ENCODE peak calls at places on chromosomes 1 and 21, in six cellular contexts. One of them, this sample, is unnamed.

GRCh38 chr1:229905031-229905545 is 161.9 kb upstream of the GALNT2 start:
- DNase-seq in RCC 7860: no peak
- DNase-seq in COR-L47: no peak
- DNase-seq in stimulated activated CD8-positive, alpha-beta memory T cell treated with anti-CD3 and anti-CD28 coated beads, Interleukin-2, amount 100 ng/mL, for 1 hour: no peak
- DNase-seq in left cardiac atrium: no peak
- DNase-seq in cardiac muscle cell: no peak
- DNase-seq in this sample: no peak

GRCh38 chr1:10399487-10399917 is 638 bp downstream of the PGD start:
- DNase-seq in RCC 7860: peak
- DNase-seq in COR-L47: peak
- DNase-seq in stimulated activated CD8-positive, alpha-beta memory T cell treated with anti-CD3 and anti-CD28 coated beads, Interleukin-2, amount 100 ng/mL, for 1 hour: no peak
- DNase-seq in left cardiac atrium: peak
- DNase-seq in cardiac muscle cell: peak
- DNase-seq in this sample: peak

GRCh38 chr1:175016073-175016722 is 7.0 kb downstream of the MRPS14 start:
- DNase-seq in RCC 7860: no peak
- DNase-seq in COR-L47: no peak
- DNase-seq in stimulated activated CD8-positive, alpha-beta memory T cell treated with anti-CD3 and anti-CD28 coated beads, Interleukin-2, amount 100 ng/mL, for 1 hour: no peak
- DNase-seq in left cardiac atrium: no peak
- DNase-seq in cardiac muscle cell: no peak
- DNase-seq in this sample: no peak

GRCh38 chr1:244207042-244207934 is 156.2 kb downstream of the ZBTB18 start:
- DNase-seq in RCC 7860: no peak
- DNase-seq in COR-L47: no peak
- DNase-seq in stimulated activated CD8-positive, alpha-beta memory T cell treated with anti-CD3 and anti-CD28 coated beads, Interleukin-2, amount 100 ng/mL, for 1 hour: no peak
- DNase-seq in left cardiac atrium: no peak
- DNase-seq in cardiac muscle cell: peak
- DNase-seq in this sample: no peak

GRCh38 chr21:41090981-41091380 is 77.0 kb upstream of the BACE2 start:
- DNase-seq in RCC 7860: no peak
- DNase-seq in COR-L47: no peak
- DNase-seq in stimulated activated CD8-positive, alpha-beta memory T cell treated with anti-CD3 and anti-CD28 coated beads, Interleukin-2, amount 100 ng/mL, for 1 hour: no peak
- DNase-seq in left cardiac atrium: no peak
- DNase-seq in cardiac muscle cell: peak
- DNase-seq in this sample: peak

GRCh38 chr1:7831458-7831857 is 21.4 kb downstream of the UTS2 start:
- DNase-seq in RCC 7860: no peak
- DNase-seq in COR-L47: no peak
- DNase-seq in stimulated activated CD8-positive, alpha-beta memory T cell treated with anti-CD3 and anti-CD28 coated beads, Interleukin-2, amount 100 ng/mL, for 1 hour: no peak
- DNase-seq in left cardiac atrium: no peak
- DNase-seq in cardiac muscle cell: peak
- DNase-seq in this sample: no peak

GRCh38 chr1:169371400-169371799 is 3.4 kb downstream of the BLZF1 start:
- DNase-seq in RCC 7860: no peak
- DNase-seq in COR-L47: no peak
- DNase-seq in stimulated activated CD8-positive, alpha-beta memory T cell treated with anti-CD3 and anti-CD28 coated beads, Interleukin-2, amount 100 ng/mL, for 1 hour: no peak
- DNase-seq in left cardiac atrium: no peak
- DNase-seq in cardiac muscle cell: no peak
- DNase-seq in this sample: no peak

GRCh38 chr1:234726359-234726836 is 116.4 kb upstream of the IRF2BP2 start:
- DNase-seq in RCC 7860: no peak
- DNase-seq in COR-L47: no peak
- DNase-seq in stimulated activated CD8-positive, alpha-beta memory T cell treated with anti-CD3 and anti-CD28 coated beads, Interleukin-2, amount 100 ng/mL, for 1 hour: no peak
- DNase-seq in left cardiac atrium: no peak
- DNase-seq in cardiac muscle cell: no peak
- DNase-seq in this sample: no peak

GRCh38 chr1:241902376-241903067 is 54.5 kb downstream of the EXO1 start:
- DNase-seq in RCC 7860: no peak
- DNase-seq in COR-L47: no peak
- DNase-seq in stimulated activated CD8-positive, alpha-beta memory T cell treated with anti-CD3 and anti-CD28 coated beads, Interleukin-2, amount 100 ng/mL, for 1 hour: no peak
- DNase-seq in left cardiac atrium: no peak
- DNase-seq in cardiac muscle cell: peak
- DNase-seq in this sample: no peak

GRCh38 chr1:228045871-228046270 is 36.6 kb upstream of the ARF1 start:
- DNase-seq in RCC 7860: no peak
- DNase-seq in COR-L47: no peak
- DNase-seq in stimulated activated CD8-positive, alpha-beta memory T cell treated with anti-CD3 and anti-CD28 coated beads, Interleukin-2, amount 100 ng/mL, for 1 hour: no peak
- DNase-seq in left cardiac atrium: no peak
- DNase-seq in cardiac muscle cell: no peak
- DNase-seq in this sample: no peak

GRCh38 chr21:46065993-46066842 is 31.7 kb upstream of the COL6A2 start:
- DNase-seq in RCC 7860: no peak
- DNase-seq in COR-L47: no peak
- DNase-seq in stimulated activated CD8-positive, alpha-beta memory T cell treated with anti-CD3 and anti-CD28 coated beads, Interleukin-2, amount 100 ng/mL, for 1 hour: no peak
- DNase-seq in left cardiac atrium: no peak
- DNase-seq in cardiac muscle cell: no peak
- DNase-seq in this sample: peak

GRCh38 chr1:164240081-164240480 is 318.9 kb upstream of the PBX1 start:
- DNase-seq in RCC 7860: no peak
- DNase-seq in COR-L47: no peak
- DNase-seq in stimulated activated CD8-positive, alpha-beta memory T cell treated with anti-CD3 and anti-CD28 coated beads, Interleukin-2, amount 100 ng/mL, for 1 hour: no peak
- DNase-seq in left cardiac atrium: no peak
- DNase-seq in cardiac muscle cell: peak
- DNase-seq in this sample: no peak

GRCh38 chr21:34812510-34813265 is 143.9 kb downstream of the CLIC6 start:
- DNase-seq in RCC 7860: peak
- DNase-seq in COR-L47: no peak
- DNase-seq in stimulated activated CD8-positive, alpha-beta memory T cell treated with anti-CD3 and anti-CD28 coated beads, Interleukin-2, amount 100 ng/mL, for 1 hour: no peak
- DNase-seq in left cardiac atrium: no peak
- DNase-seq in cardiac muscle cell: peak
- DNase-seq in this sample: no peak

GRCh38 chr1:115655307-115655664 is 13.5 kb downstream of the VANGL1 start:
- DNase-seq in RCC 7860: no peak
- DNase-seq in COR-L47: no peak
- DNase-seq in stimulated activated CD8-positive, alpha-beta memory T cell treated with anti-CD3 and anti-CD28 coated beads, Interleukin-2, amount 100 ng/mL, for 1 hour: no peak
- DNase-seq in left cardiac atrium: no peak
- DNase-seq in cardiac muscle cell: no peak
- DNase-seq in this sample: no peak

GRCh38 chr1:172818841-172819527 is 160.1 kb downstream of the FASLG start:
- DNase-seq in RCC 7860: peak
- DNase-seq in COR-L47: no peak
- DNase-seq in stimulated activated CD8-positive, alpha-beta memory T cell treated with anti-CD3 and anti-CD28 coated beads, Interleukin-2, amount 100 ng/mL, for 1 hour: peak
- DNase-seq in left cardiac atrium: no peak
- DNase-seq in cardiac muscle cell: peak
- DNase-seq in this sample: no peak

GRCh38 chr1:12147116-12147753 is 19.6 kb upstream of the TNFRSF1B start:
- DNase-seq in RCC 7860: no peak
- DNase-seq in COR-L47: no peak
- DNase-seq in stimulated activated CD8-positive, alpha-beta memory T cell treated with anti-CD3 and anti-CD28 coated beads, Interleukin-2, amount 100 ng/mL, for 1 hour: no peak
- DNase-seq in left cardiac atrium: peak
- DNase-seq in cardiac muscle cell: no peak
- DNase-seq in this sample: no peak

GRCh38 chr21:36396314-36396713 is 11.1 kb downstream of the CHAF1B start:
- DNase-seq in RCC 7860: no peak
- DNase-seq in COR-L47: no peak
- DNase-seq in stimulated activated CD8-positive, alpha-beta memory T cell treated with anti-CD3 and anti-CD28 coated beads, Interleukin-2, amount 100 ng/mL, for 1 hour: no peak
- DNase-seq in left cardiac atrium: no peak
- DNase-seq in cardiac muscle cell: no peak
- DNase-seq in this sample: no peak

GRCh38 chr21:32412162-32412997 is at the start of gene EVA1C:
- DNase-seq in RCC 7860: no peak
- DNase-seq in COR-L47: peak
- DNase-seq in stimulated activated CD8-positive, alpha-beta memory T cell treated with anti-CD3 and anti-CD28 coated beads, Interleukin-2, amount 100 ng/mL, for 1 hour: peak
- DNase-seq in left cardiac atrium: peak
- DNase-seq in cardiac muscle cell: peak
- DNase-seq in this sample: peak

GRCh38 chr1:112544753-112545152 is 36.0 kb downstream of the WNT2B start:
- DNase-seq in RCC 7860: peak
- DNase-seq in COR-L47: no peak
- DNase-seq in stimulated activated CD8-positive, alpha-beta memory T cell treated with anti-CD3 and anti-CD28 coated beads, Interleukin-2, amount 100 ng/mL, for 1 hour: no peak
- DNase-seq in left cardiac atrium: no peak
- DNase-seq in cardiac muscle cell: peak
- DNase-seq in this sample: no peak

GRCh38 chr1:195763146-195763906 is 844.9 kb downstream of the KCNT2 start:
- DNase-seq in RCC 7860: no peak
- DNase-seq in COR-L47: no peak
- DNase-seq in stimulated activated CD8-positive, alpha-beta memory T cell treated with anti-CD3 and anti-CD28 coated beads, Interleukin-2, amount 100 ng/mL, for 1 hour: no peak
- DNase-seq in left cardiac atrium: no peak
- DNase-seq in cardiac muscle cell: no peak
- DNase-seq in this sample: no peak

GRCh38 chr1:225454733-225455132 is 26.9 kb upstream of the LBR start:
- DNase-seq in RCC 7860: peak
- DNase-seq in COR-L47: no peak
- DNase-seq in stimulated activated CD8-positive, alpha-beta memory T cell treated with anti-CD3 and anti-CD28 coated beads, Interleukin-2, amount 100 ng/mL, for 1 hour: peak
- DNase-seq in left cardiac atrium: no peak
- DNase-seq in cardiac muscle cell: peak
- DNase-seq in this sample: peak

GRCh38 chr1:25711555-25712298 is 88.3 kb upstream of the SELENON start:
- DNase-seq in RCC 7860: no peak
- DNase-seq in COR-L47: no peak
- DNase-seq in stimulated activated CD8-positive, alpha-beta memory T cell treated with anti-CD3 and anti-CD28 coated beads, Interleukin-2, amount 100 ng/mL, for 1 hour: no peak
- DNase-seq in left cardiac atrium: peak
- DNase-seq in cardiac muscle cell: no peak
- DNase-seq in this sample: peak

GRCh38 chr1:36223373-36223995 is 759 bp upstream of the THRAP3 start:
- DNase-seq in RCC 7860: peak
- DNase-seq in COR-L47: no peak
- DNase-seq in stimulated activated CD8-positive, alpha-beta memory T cell treated with anti-CD3 and anti-CD28 coated beads, Interleukin-2, amount 100 ng/mL, for 1 hour: no peak
- DNase-seq in left cardiac atrium: no peak
- DNase-seq in cardiac muscle cell: peak
- DNase-seq in this sample: no peak

GRCh38 chr1:50917128-50917795 is 42.8 kb downstream of the FAF1 start:
- DNase-seq in RCC 7860: no peak
- DNase-seq in COR-L47: no peak
- DNase-seq in stimulated activated CD8-positive, alpha-beta memory T cell treated with anti-CD3 and anti-CD28 coated beads, Interleukin-2, amount 100 ng/mL, for 1 hour: no peak
- DNase-seq in left cardiac atrium: no peak
- DNase-seq in cardiac muscle cell: no peak
- DNase-seq in this sample: no peak

GRCh38 chr1:203099121-203099520 is 13.3 kb upstream of the MYOG start:
- DNase-seq in RCC 7860: no peak
- DNase-seq in COR-L47: no peak
- DNase-seq in stimulated activated CD8-positive, alpha-beta memory T cell treated with anti-CD3 and anti-CD28 coated beads, Interleukin-2, amount 100 ng/mL, for 1 hour: no peak
- DNase-seq in left cardiac atrium: no peak
- DNase-seq in cardiac muscle cell: no peak
- DNase-seq in this sample: no peak

GRCh38 chr1:173043253-173043652 is 7.5 kb downstream of the TNFSF18 start:
- DNase-seq in RCC 7860: peak
- DNase-seq in COR-L47: no peak
- DNase-seq in stimulated activated CD8-positive, alpha-beta memory T cell treated with anti-CD3 and anti-CD28 coated beads, Interleukin-2, amount 100 ng/mL, for 1 hour: no peak
- DNase-seq in left cardiac atrium: no peak
- DNase-seq in cardiac muscle cell: peak
- DNase-seq in this sample: no peak

GRCh38 chr21:44539031-44539430 is 964 bp downstream of the KRTAP10-1 start:
- DNase-seq in RCC 7860: no peak
- DNase-seq in COR-L47: no peak
- DNase-seq in stimulated activated CD8-positive, alpha-beta memory T cell treated with anti-CD3 and anti-CD28 coated beads, Interleukin-2, amount 100 ng/mL, for 1 hour: no peak
- DNase-seq in left cardiac atrium: no peak
- DNase-seq in cardiac muscle cell: no peak
- DNase-seq in this sample: no peak

GRCh38 chr1:68201546-68202238 is 30.6 kb downstream of the WLS start:
- DNase-seq in RCC 7860: no peak
- DNase-seq in COR-L47: no peak
- DNase-seq in stimulated activated CD8-positive, alpha-beta memory T cell treated with anti-CD3 and anti-CD28 coated beads, Interleukin-2, amount 100 ng/mL, for 1 hour: no peak
- DNase-seq in left cardiac atrium: no peak
- DNase-seq in cardiac muscle cell: no peak
- DNase-seq in this sample: no peak

GRCh38 chr1:19799233-19799876 is 361 bp downstream of the TMCO4 start:
- DNase-seq in RCC 7860: peak
- DNase-seq in COR-L47: no peak
- DNase-seq in stimulated activated CD8-positive, alpha-beta memory T cell treated with anti-CD3 and anti-CD28 coated beads, Interleukin-2, amount 100 ng/mL, for 1 hour: peak
- DNase-seq in left cardiac atrium: peak
- DNase-seq in cardiac muscle cell: peak
- DNase-seq in this sample: peak

GRCh38 chr1:32500387-32501209 is 35.7 kb downstream of the ZBTB8B start:
- DNase-seq in RCC 7860: no peak
- DNase-seq in COR-L47: peak
- DNase-seq in stimulated activated CD8-positive, alpha-beta memory T cell treated with anti-CD3 and anti-CD28 coated beads, Interleukin-2, amount 100 ng/mL, for 1 hour: no peak
- DNase-seq in left cardiac atrium: peak
- DNase-seq in cardiac muscle cell: peak
- DNase-seq in this sample: peak

GRCh38 chr1:204114606-204115005 is 37.2 kb downstream of the ETNK2 start:
- DNase-seq in RCC 7860: no peak
- DNase-seq in COR-L47: no peak
- DNase-seq in stimulated activated CD8-positive, alpha-beta memory T cell treated with anti-CD3 and anti-CD28 coated beads, Interleukin-2, amount 100 ng/mL, for 1 hour: no peak
- DNase-seq in left cardiac atrium: no peak
- DNase-seq in cardiac muscle cell: no peak
- DNase-seq in this sample: no peak

GRCh38 chr1:162942903-162943567 is 82.1 kb upstream of the CCDC190 start:
- DNase-seq in RCC 7860: no peak
- DNase-seq in COR-L47: no peak
- DNase-seq in stimulated activated CD8-positive, alpha-beta memory T cell treated with anti-CD3 and anti-CD28 coated beads, Interleukin-2, amount 100 ng/mL, for 1 hour: no peak
- DNase-seq in left cardiac atrium: no peak
- DNase-seq in cardiac muscle cell: peak
- DNase-seq in this sample: no peak

GRCh38 chr1:167273027-167273800 is 52.5 kb downstream of the POU2F1 start:
- DNase-seq in RCC 7860: peak
- DNase-seq in COR-L47: peak
- DNase-seq in stimulated activated CD8-positive, alpha-beta memory T cell treated with anti-CD3 and anti-CD28 coated beads, Interleukin-2, amount 100 ng/mL, for 1 hour: no peak
- DNase-seq in left cardiac atrium: no peak
- DNase-seq in cardiac muscle cell: peak
- DNase-seq in this sample: no peak

GRCh38 chr1:236837115-236837514 is 42.0 kb downstream of the MTR start:
- DNase-seq in RCC 7860: no peak
- DNase-seq in COR-L47: no peak
- DNase-seq in stimulated activated CD8-positive, alpha-beta memory T cell treated with anti-CD3 and anti-CD28 coated beads, Interleukin-2, amount 100 ng/mL, for 1 hour: no peak
- DNase-seq in left cardiac atrium: no peak
- DNase-seq in cardiac muscle cell: no peak
- DNase-seq in this sample: no peak

GRCh38 chr1:31408788-31409318 is 4.2 kb upstream of the SERINC2 start:
- DNase-seq in RCC 7860: no peak
- DNase-seq in COR-L47: no peak
- DNase-seq in stimulated activated CD8-positive, alpha-beta memory T cell treated with anti-CD3 and anti-CD28 coated beads, Interleukin-2, amount 100 ng/mL, for 1 hour: no peak
- DNase-seq in left cardiac atrium: no peak
- DNase-seq in cardiac muscle cell: no peak
- DNase-seq in this sample: no peak

GRCh38 chr1:169271094-169271493 is 96.5 kb downstream of the NME7 start:
- DNase-seq in RCC 7860: no peak
- DNase-seq in COR-L47: no peak
- DNase-seq in stimulated activated CD8-positive, alpha-beta memory T cell treated with anti-CD3 and anti-CD28 coated beads, Interleukin-2, amount 100 ng/mL, for 1 hour: no peak
- DNase-seq in left cardiac atrium: no peak
- DNase-seq in cardiac muscle cell: peak
- DNase-seq in this sample: no peak

GRCh38 chr1:22884806-22885559 is 87.7 kb downstream of the LACTBL1 start:
- DNase-seq in RCC 7860: no peak
- DNase-seq in COR-L47: no peak
- DNase-seq in stimulated activated CD8-positive, alpha-beta memory T cell treated with anti-CD3 and anti-CD28 coated beads, Interleukin-2, amount 100 ng/mL, for 1 hour: no peak
- DNase-seq in left cardiac atrium: no peak
- DNase-seq in cardiac muscle cell: no peak
- DNase-seq in this sample: no peak